ENCODE peak calls at places on chromosome 15, in six cellular contexts. One of them, this sample, is unnamed.

GRCh38 chr15:40272713-40273056 is 10.2 kb downstream of the ANKRD63 start:
- DNase-seq in body of pancreas: no peak
- DNase-seq in choroid plexus epithelial cell: no peak
- DNase-seq in ELR: peak; percentile 46
- DNase-seq in MV-4-11: no peak
- DNase-seq in GM12892: no peak
- DNase-seq in this sample: no peak

GRCh38 chr15:64324513-64324912 is 31.5 kb downstream of the CSNK1G1 start:
- DNase-seq in MV-4-11: no peak
- DNase-seq in body of pancreas: no peak
- DNase-seq in choroid plexus epithelial cell: no peak
- DNase-seq in ELR: peak; percentile 58
- DNase-seq in GM12892: no peak
- DNase-seq in this sample: no peak

GRCh38 chr15:87902772-87903388 is 353.7 kb downstream of the NTRK3 start:
- DNase-seq in ELR: no peak
- DNase-seq in GM12892: no peak
- DNase-seq in MV-4-11: peak; percentile 97
- DNase-seq in body of pancreas: no peak
- DNase-seq in choroid plexus epithelial cell: no peak
- DNase-seq in this sample: no peak

GRCh38 chr15:98689431-98689861 is 41.1 kb downstream of the IGF1R start:
- DNase-seq in ELR: peak; percentile 60
- DNase-seq in GM12892: no peak
- DNase-seq in MV-4-11: no peak
- DNase-seq in body of pancreas: no peak
- DNase-seq in choroid plexus epithelial cell: peak; percentile 48
- DNase-seq in this sample: no peak

GRCh38 chr15:20645956-20646355 is 104.4 kb upstream of the GOLGA6L6 start:
- DNase-seq in GM12892: no peak
- DNase-seq in MV-4-11: no peak
- DNase-seq in choroid plexus epithelial cell: peak; percentile 4
- DNase-seq in ELR: no peak
- DNase-seq in body of pancreas: no peak
- DNase-seq in this sample: no peak

GRCh38 chr15:63246691-63247464 is 30.5 kb upstream of the APH1B start:
- DNase-seq in GM12892: no peak
- DNase-seq in ELR: peak; percentile 60
- DNase-seq in choroid plexus epithelial cell: peak; percentile 97
- DNase-seq in MV-4-11: peak; percentile 100
- DNase-seq in body of pancreas: no peak
- DNase-seq in this sample: no peak

GRCh38 chr15:80804970-80805495 is 25.9 kb downstream of the CEMIP start:
- DNase-seq in body of pancreas: no peak
- DNase-seq in GM12892: no peak
- DNase-seq in MV-4-11: no peak
- DNase-seq in choroid plexus epithelial cell: no peak
- DNase-seq in ELR: no peak
- DNase-seq in this sample: peak; percentile 38

GRCh38 chr15:31435256-31435781 is 108.7 kb downstream of the KLF13 start:
- DNase-seq in ELR: peak; percentile 89
- DNase-seq in GM12892: peak; percentile 67
- DNase-seq in body of pancreas: peak; percentile 80
- DNase-seq in MV-4-11: peak; percentile 89
- DNase-seq in choroid plexus epithelial cell: peak; percentile 78
- DNase-seq in this sample: peak; percentile 87

GRCh38 chr15:100928632-100929280 is 9.6 kb downstream of the LRRK1 start:
- DNase-seq in MV-4-11: no peak
- DNase-seq in GM12892: no peak
- DNase-seq in body of pancreas: no peak
- DNase-seq in choroid plexus epithelial cell: no peak
- DNase-seq in ELR: no peak
- DNase-seq in this sample: peak; percentile 47

GRCh38 chr15:45795487-45796069 is 160.7 kb downstream of the SQOR start:
- DNase-seq in choroid plexus epithelial cell: peak; percentile 35
- DNase-seq in GM12892: no peak
- DNase-seq in body of pancreas: peak; percentile 53
- DNase-seq in ELR: peak; percentile 41
- DNase-seq in MV-4-11: peak; percentile 33
- DNase-seq in this sample: peak; percentile 70

GRCh38 chr15:57216288-57216687 is 160.0 kb upstream of the CGNL1 start:
- DNase-seq in GM12892: no peak
- DNase-seq in choroid plexus epithelial cell: peak; percentile 91
- DNase-seq in ELR: peak; percentile 88
- DNase-seq in body of pancreas: no peak
- DNase-seq in MV-4-11: no peak
- DNase-seq in this sample: no peak

GRCh38 chr15:56967336-56967735 is 48.9 kb downstream of the TCF12 start:
- DNase-seq in ELR: no peak
- DNase-seq in GM12892: no peak
- DNase-seq in MV-4-11: no peak
- DNase-seq in choroid plexus epithelial cell: no peak
- DNase-seq in body of pancreas: no peak
- DNase-seq in this sample: no peak

GRCh38 chr15:89052474-89052873 is 35.8 kb upstream of the ABHD2 start:
- DNase-seq in choroid plexus epithelial cell: peak; percentile 99
- DNase-seq in GM12892: no peak
- DNase-seq in body of pancreas: no peak
- DNase-seq in MV-4-11: peak; percentile 95
- DNase-seq in ELR: peak; percentile 29
- DNase-seq in this sample: no peak